ENCODE peak calls at places on chromosome 11, in eight cellular contexts. One of them, this sample, is unnamed.
A peak's percentile ranks its signal among the peaks of the same experiment; 100 is the strongest.

GRCh38 chr11:94243571-94244229 is 60.7 kb upstream of the IZUMO1R start:
- DNase-seq in foreskin fibroblast: no peak
- DNase-seq in NB4: no peak
- DNase-seq in cardiac fibroblast: no peak
- DNase-seq in lower leg skin: no peak
- DNase-seq in mammary epithelial cell: no peak
- DNase-seq in choroid plexus epithelial cell: no peak
- DNase-seq in heart left ventricle: no peak
- DNase-seq in this sample: no peak

GRCh38 chr11:128232588-128232987 is 354.8 kb downstream of the ETS1 start:
- DNase-seq in foreskin fibroblast: no peak
- DNase-seq in cardiac fibroblast: no peak
- DNase-seq in choroid plexus epithelial cell: no peak
- DNase-seq in NB4: no peak
- DNase-seq in lower leg skin: no peak
- DNase-seq in heart left ventricle: no peak
- DNase-seq in mammary epithelial cell: no peak
- DNase-seq in this sample: no peak

GRCh38 chr11:78244080-78244479 is 55.4 kb downstream of the USP35 start:
- DNase-seq in choroid plexus epithelial cell: no peak
- DNase-seq in lower leg skin: no peak
- DNase-seq in cardiac fibroblast: no peak
- DNase-seq in mammary epithelial cell: no peak
- DNase-seq in NB4: no peak
- DNase-seq in heart left ventricle: no peak
- DNase-seq in foreskin fibroblast: no peak
- DNase-seq in this sample: no peak

GRCh38 chr11:8813658-8814057 is 97.3 kb upstream of the AKIP1 start:
- DNase-seq in cardiac fibroblast: peak; percentile 94
- DNase-seq in foreskin fibroblast: peak; percentile 82
- DNase-seq in choroid plexus epithelial cell: peak; percentile 94
- DNase-seq in heart left ventricle: peak; percentile 77
- DNase-seq in mammary epithelial cell: peak; percentile 72
- DNase-seq in lower leg skin: peak; percentile 93
- DNase-seq in NB4: peak; percentile 86
- DNase-seq in this sample: peak; percentile 40

GRCh38 chr11:33732176-33732575 is 4.0 kb downstream of the CD59 start:
- DNase-seq in foreskin fibroblast: no peak
- DNase-seq in choroid plexus epithelial cell: no peak
- DNase-seq in mammary epithelial cell: no peak
- DNase-seq in lower leg skin: no peak
- DNase-seq in NB4: peak; percentile 74
- DNase-seq in cardiac fibroblast: peak; percentile 28
- DNase-seq in heart left ventricle: no peak
- DNase-seq in this sample: no peak

GRCh38 chr11:115264278-115264677 is 239.9 kb downstream of the CADM1 start:
- DNase-seq in lower leg skin: no peak
- DNase-seq in heart left ventricle: no peak
- DNase-seq in choroid plexus epithelial cell: no peak
- DNase-seq in mammary epithelial cell: no peak
- DNase-seq in foreskin fibroblast: no peak
- DNase-seq in NB4: no peak
- DNase-seq in cardiac fibroblast: no peak
- DNase-seq in this sample: no peak

GRCh38 chr11:128939591-128939990 is 3.1 kb downstream of the TP53AIP1 start:
- DNase-seq in mammary epithelial cell: no peak
- DNase-seq in foreskin fibroblast: no peak
- DNase-seq in heart left ventricle: no peak
- DNase-seq in NB4: no peak
- DNase-seq in choroid plexus epithelial cell: no peak
- DNase-seq in lower leg skin: no peak
- DNase-seq in cardiac fibroblast: no peak
- DNase-seq in this sample: no peak

GRCh38 chr11:125572916-125573315 is 3.6 kb downstream of the EI24 start:
- DNase-seq in lower leg skin: no peak
- DNase-seq in mammary epithelial cell: no peak
- DNase-seq in foreskin fibroblast: no peak
- DNase-seq in choroid plexus epithelial cell: no peak
- DNase-seq in NB4: no peak
- DNase-seq in heart left ventricle: no peak
- DNase-seq in cardiac fibroblast: no peak
- DNase-seq in this sample: no peak

GRCh38 chr11:114160884-114161283 is 101.4 kb downstream of the ZBTB16 start:
- DNase-seq in cardiac fibroblast: peak; percentile 51
- DNase-seq in mammary epithelial cell: peak; percentile 62
- DNase-seq in heart left ventricle: no peak
- DNase-seq in lower leg skin: no peak
- DNase-seq in choroid plexus epithelial cell: no peak
- DNase-seq in foreskin fibroblast: no peak
- DNase-seq in NB4: no peak
- DNase-seq in this sample: no peak

GRCh38 chr11:1341928-1342524 is 32.6 kb upstream of the TOLLIP start:
- DNase-seq in choroid plexus epithelial cell: peak; percentile 53
- DNase-seq in mammary epithelial cell: peak; percentile 9
- DNase-seq in foreskin fibroblast: peak; percentile 19
- DNase-seq in cardiac fibroblast: peak; percentile 36
- DNase-seq in lower leg skin: peak; percentile 25
- DNase-seq in heart left ventricle: peak; percentile 56
- DNase-seq in NB4: peak; percentile 37
- DNase-seq in this sample: no peak

GRCh38 chr11:789951-790350 is at the start of gene CEND1:
- DNase-seq in mammary epithelial cell: no peak
- DNase-seq in heart left ventricle: peak; percentile 30
- DNase-seq in cardiac fibroblast: peak; percentile 47
- DNase-seq in choroid plexus epithelial cell: peak; percentile 48
- DNase-seq in foreskin fibroblast: peak; percentile 63
- DNase-seq in lower leg skin: no peak
- DNase-seq in NB4: no peak
- DNase-seq in this sample: peak; percentile 72

GRCh38 chr11:132744771-132745170 is 787.5 kb downstream of the OPCML start:
- DNase-seq in foreskin fibroblast: peak; percentile 32
- DNase-seq in mammary epithelial cell: no peak
- DNase-seq in NB4: no peak
- DNase-seq in cardiac fibroblast: peak; percentile 26
- DNase-seq in choroid plexus epithelial cell: no peak
- DNase-seq in lower leg skin: no peak
- DNase-seq in heart left ventricle: no peak
- DNase-seq in this sample: no peak

GRCh38 chr11:113730887-113731726 is 25.0 kb upstream of the TMPRSS5 start:
- DNase-seq in NB4: peak; percentile 60
- DNase-seq in foreskin fibroblast: peak; percentile 46
- DNase-seq in cardiac fibroblast: peak; percentile 76
- DNase-seq in choroid plexus epithelial cell: peak; percentile 87
- DNase-seq in lower leg skin: no peak
- DNase-seq in heart left ventricle: no peak
- DNase-seq in mammary epithelial cell: peak; percentile 55
- DNase-seq in this sample: no peak

GRCh38 chr11:92528051-92528450 is 303.4 kb downstream of the FAT3 start:
- DNase-seq in mammary epithelial cell: peak; percentile 83
- DNase-seq in heart left ventricle: no peak
- DNase-seq in cardiac fibroblast: peak; percentile 34
- DNase-seq in lower leg skin: no peak
- DNase-seq in NB4: no peak
- DNase-seq in choroid plexus epithelial cell: peak; percentile 50
- DNase-seq in foreskin fibroblast: no peak
- DNase-seq in this sample: no peak

DNA sequence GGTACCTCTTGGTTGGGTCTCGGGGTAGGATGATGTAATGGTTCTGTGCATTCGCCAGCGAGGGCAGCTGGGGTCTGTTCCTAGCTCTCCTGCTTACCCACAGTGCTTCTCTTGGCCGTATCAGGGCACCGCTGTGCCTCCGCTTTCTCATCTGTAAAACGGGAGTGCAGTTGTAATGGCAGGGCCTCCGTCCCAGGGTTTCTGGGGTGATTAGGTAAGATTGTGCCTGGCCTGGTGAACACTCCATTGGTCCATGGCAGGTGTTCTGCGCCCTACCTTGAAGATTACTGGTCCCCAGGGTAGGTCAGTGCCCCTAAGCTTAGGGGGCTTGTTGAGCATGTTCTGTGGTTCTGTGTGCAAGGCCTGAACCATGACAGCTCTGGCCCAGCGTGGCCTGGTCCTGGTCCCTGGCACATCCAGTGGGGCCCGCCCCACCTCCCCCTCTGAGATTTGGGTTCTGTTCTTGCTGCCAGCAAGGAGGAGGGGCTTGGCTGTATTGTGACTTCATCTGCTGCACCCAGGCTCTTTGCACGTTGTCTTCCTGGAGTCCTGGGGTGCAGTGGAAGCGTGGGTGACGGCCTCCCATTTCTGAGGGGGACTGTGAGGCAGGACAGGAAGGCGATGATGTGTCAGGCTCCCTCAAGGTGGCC is 4.9 kb downstream of the MYRF start:
- DNase-seq in heart left ventricle: no peak
- DNase-seq in foreskin fibroblast: no peak
- DNase-seq in cardiac fibroblast: no peak
- DNase-seq in lower leg skin: no peak
- DNase-seq in mammary epithelial cell: no peak
- DNase-seq in NB4: no peak
- DNase-seq in choroid plexus epithelial cell: no peak
- DNase-seq in this sample: no peak
- TF ChIP-seq CTCF in heart left ventricle: no peak
- TF ChIP-seq CTCF in foreskin fibroblast: no peak
- TF ChIP-seq CTCF in cardiac fibroblast: no peak
- TF ChIP-seq CTCF in lower leg skin: no peak
- TF ChIP-seq CTCF in mammary epithelial cell: no peak
- TF ChIP-seq CTCF in NB4: no peak
- TF ChIP-seq CTCF in choroid plexus epithelial cell: no peak
- TF ChIP-seq CTCF in this sample: no peak

DNA sequence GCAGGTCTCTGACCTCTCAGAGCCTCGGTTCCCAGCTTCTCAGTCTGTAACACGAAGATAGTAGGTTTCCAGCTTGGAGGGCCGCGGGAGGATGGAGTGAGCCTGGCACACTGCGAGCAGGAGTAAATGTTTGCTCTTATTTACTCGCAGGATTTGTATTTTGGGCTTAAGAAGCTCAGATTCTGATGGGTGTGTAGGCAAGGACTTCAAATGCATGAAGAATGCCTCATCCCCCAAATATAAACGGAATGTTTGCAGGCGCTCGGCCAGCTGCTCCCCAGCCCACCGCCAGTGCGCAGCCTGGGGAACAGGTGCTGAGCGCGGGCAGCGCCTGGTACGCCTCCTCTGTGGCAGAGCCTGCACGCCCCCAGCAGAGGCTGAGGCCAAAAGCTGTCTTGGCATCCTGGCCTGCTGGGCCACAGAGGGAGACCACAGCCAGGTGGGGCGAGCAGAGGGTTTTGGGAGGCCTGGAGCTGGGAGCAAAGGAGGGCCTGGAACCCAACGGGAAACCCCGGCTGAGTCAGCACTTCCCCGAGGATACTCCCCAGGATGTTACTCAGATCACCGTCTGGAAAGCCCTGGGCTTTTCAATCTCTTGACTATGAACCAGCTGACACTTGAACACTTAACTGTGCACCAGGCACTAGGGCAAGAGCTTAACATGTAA is 9.4 kb downstream of the EHD1 start:
- DNase-seq in foreskin fibroblast: peak; percentile 76
- DNase-seq in heart left ventricle: no peak
- DNase-seq in choroid plexus epithelial cell: peak; percentile 77
- DNase-seq in mammary epithelial cell: peak; percentile 96
- DNase-seq in cardiac fibroblast: peak; percentile 96
- DNase-seq in NB4: no peak
- DNase-seq in lower leg skin: no peak
- DNase-seq in this sample: peak; percentile 61
- H3K4me3 ChIP-seq in foreskin fibroblast: no peak overlapping the region
- H3K4me3 ChIP-seq in heart left ventricle: no peak overlapping the region
- H3K4me3 ChIP-seq in choroid plexus epithelial cell: no peak overlapping the region
- H3K4me3 ChIP-seq in mammary epithelial cell: no peak overlapping the region
- H3K4me3 ChIP-seq in cardiac fibroblast: no peak overlapping the region
- H3K4me3 ChIP-seq in NB4: no peak overlapping the region
- H3K4me3 ChIP-seq in lower leg skin: no peak overlapping the region
- H3K4me3 ChIP-seq in this sample: no peak overlapping the region

GRCh38 chr11:48384670-48385069 is 18.4 kb upstream of the OR4C5 start:
- DNase-seq in NB4: peak; percentile 13
- DNase-seq in foreskin fibroblast: no peak
- DNase-seq in cardiac fibroblast: no peak
- DNase-seq in choroid plexus epithelial cell: no peak
- DNase-seq in heart left ventricle: no peak
- DNase-seq in lower leg skin: no peak
- DNase-seq in mammary epithelial cell: no peak
- DNase-seq in this sample: no peak
- TF ChIP-seq CTCF in NB4: peak; percentile 58
- TF ChIP-seq CTCF in foreskin fibroblast: no peak
- TF ChIP-seq CTCF in cardiac fibroblast: no peak
- TF ChIP-seq CTCF in choroid plexus epithelial cell: no peak
- TF ChIP-seq CTCF in heart left ventricle: no peak
- TF ChIP-seq CTCF in lower leg skin: no peak
- TF ChIP-seq CTCF in mammary epithelial cell: no peak
- TF ChIP-seq CTCF in this sample: peak; percentile 9

GRCh38 chr11:44138980-44139379 is 43.5 kb downstream of the EXT2 start:
- DNase-seq in cardiac fibroblast: no peak
- DNase-seq in lower leg skin: no peak
- DNase-seq in foreskin fibroblast: no peak
- DNase-seq in choroid plexus epithelial cell: no peak
- DNase-seq in heart left ventricle: no peak
- DNase-seq in NB4: no peak
- DNase-seq in mammary epithelial cell: no peak
- DNase-seq in this sample: no peak

GRCh38 chr11:44136176-44136945 is 40.9 kb downstream of the EXT2 start:
- DNase-seq in foreskin fibroblast: no peak
- DNase-seq in heart left ventricle: no peak
- DNase-seq in cardiac fibroblast: no peak
- DNase-seq in choroid plexus epithelial cell: no peak
- DNase-seq in lower leg skin: no peak
- DNase-seq in NB4: no peak
- DNase-seq in mammary epithelial cell: no peak
- DNase-seq in this sample: no peak

GRCh38 chr11:44138286-44138685 is 42.8 kb downstream of the EXT2 start:
- DNase-seq in lower leg skin: no peak
- DNase-seq in NB4: no peak
- DNase-seq in heart left ventricle: no peak
- DNase-seq in choroid plexus epithelial cell: peak; percentile 70
- DNase-seq in mammary epithelial cell: no peak
- DNase-seq in foreskin fibroblast: no peak
- DNase-seq in cardiac fibroblast: peak; percentile 62
- DNase-seq in this sample: no peak

GRCh38 chr11:44140805-44141204 is 45.3 kb downstream of the EXT2 start:
- DNase-seq in mammary epithelial cell: no peak
- DNase-seq in cardiac fibroblast: no peak
- DNase-seq in choroid plexus epithelial cell: no peak
- DNase-seq in lower leg skin: no peak
- DNase-seq in NB4: no peak
- DNase-seq in foreskin fibroblast: no peak
- DNase-seq in heart left ventricle: no peak
- DNase-seq in this sample: no peak

GRCh38 chr11:44139565-44140313 is 44.3 kb downstream of the EXT2 start:
- DNase-seq in foreskin fibroblast: no peak
- DNase-seq in mammary epithelial cell: no peak
- DNase-seq in NB4: no peak
- DNase-seq in heart left ventricle: peak; percentile 42
- DNase-seq in choroid plexus epithelial cell: no peak
- DNase-seq in cardiac fibroblast: no peak
- DNase-seq in lower leg skin: no peak
- DNase-seq in this sample: no peak
- H3K4me3 ChIP-seq in foreskin fibroblast: no peak overlapping the region
- H3K4me3 ChIP-seq in mammary epithelial cell: no peak overlapping the region
- H3K4me3 ChIP-seq in NB4: no peak overlapping the region
- H3K4me3 ChIP-seq in heart left ventricle: no peak overlapping the region
- H3K4me3 ChIP-seq in choroid plexus epithelial cell: no peak overlapping the region
- H3K4me3 ChIP-seq in cardiac fibroblast: no peak overlapping the region
- H3K4me3 ChIP-seq in lower leg skin: no peak overlapping the region
- H3K4me3 ChIP-seq in this sample: no peak overlapping the region

GRCh38 chr11:12289667-12290476 is 87.5 kb upstream of the PARVA start:
- DNase-seq in NB4: peak; percentile 19
- DNase-seq in heart left ventricle: no peak
- DNase-seq in mammary epithelial cell: no peak
- DNase-seq in lower leg skin: peak; percentile 36
- DNase-seq in cardiac fibroblast: no peak
- DNase-seq in foreskin fibroblast: no peak
- DNase-seq in choroid plexus epithelial cell: no peak
- DNase-seq in this sample: no peak
- TF ChIP-seq CTCF in NB4: no peak
- TF ChIP-seq CTCF in heart left ventricle: no peak
- TF ChIP-seq CTCF in mammary epithelial cell: no peak
- TF ChIP-seq CTCF in lower leg skin: no peak
- TF ChIP-seq CTCF in cardiac fibroblast: no peak
- TF ChIP-seq CTCF in foreskin fibroblast: no peak
- TF ChIP-seq CTCF in choroid plexus epithelial cell: no peak
- TF ChIP-seq CTCF in this sample: no peak

This sample was measured in GM06990.